ENCODE peak calls at places on chromosomes 3 and 15, in nine cellular contexts. X, O, G, I, J, A, B, D and W are unnamed samples.

GRCh38 chr3:89628856-89629255 is 521.4 kb downstream of the EPHA3 start:
- DNase-seq in G (no peak), D (no peak), J (no peak), B (no peak), I (no peak), A (no peak), X (no peak), O (no peak), W (no peak)

GRCh38 chr15:31342781-31343626 is 16.4 kb downstream of the KLF13 start:
- DNase-seq in X (peak), O (no peak), A (no peak), B (no peak), J (no peak), D (no peak), G (no peak), I (no peak), W (no peak)

GRCh38 chr3:147038456-147038855 is 367.9 kb downstream of the ZIC4 start:
- DNase-seq in O (peak), J (no peak), X (no peak), A (no peak), G (peak), B (no peak), D (no peak), I (no peak), W (no peak)

GRCh38 chr15:98263787-98264186 is 303.3 kb downstream of the ARRDC4 start:
- DNase-seq in B (no peak), D (no peak), G (no peak), I (no peak), A (no peak), O (no peak), J (no peak), X (no peak), W (no peak)

GRCh38 chr3:9912294-9912935 is 4.5 kb upstream of the IL17RC start:
- DNase-seq in B (no peak), O (peak), I (no peak), X (no peak), A (no peak), G (peak), J (no peak), D (no peak), W (peak)

GRCh38 chr3:61561374-61562041 is at the start of gene PTPRG:
- DNase-seq in J (no peak), G (peak), O (peak), A (no peak), D (no peak), X (peak), B (peak), I (peak), W (peak)

GRCh38 chr3:158127250-158128219 is 17.6 kb downstream of the RSRC1 start:
- DNase-seq in I (no peak), D (no peak), X (no peak), A (no peak), G (peak), B (no peak), J (no peak), O (peak), W (peak)

GRCh38 chr3:116512931-116513330 is 67.6 kb upstream of the LSAMP start:
- DNase-seq in G (no peak), A (no peak), X (no peak), O (no peak), J (no peak), B (no peak), I (no peak), D (no peak), W (no peak)

GRCh38 chr3:44109997-44110396 is 131.7 kb upstream of the TOPAZ1 start:
- DNase-seq in J (no peak), O (no peak), A (no peak), D (no peak), X (no peak), G (no peak), B (no peak), I (no peak), W (no peak)

GRCh38 chr3:57079221-57079831 is 18.9 kb downstream of the SPATA12 start:
- DNase-seq in G (peak), B (peak), A (peak), O (no peak), J (no peak), X (peak), I (no peak), D (no peak), W (no peak)

GRCh38 chr3:187085933-187086332 is 53.4 kb downstream of the RPL39L start:
- DNase-seq in A (no peak), I (no peak), D (no peak), O (no peak), B (no peak), X (no peak), G (no peak), J (no peak), W (no peak)

GRCh38 chr15:37490707-37491106 is 390.4 kb upstream of the MEIS2 start:
- DNase-seq in G (no peak), B (no peak), O (no peak), X (no peak), J (no peak), A (no peak), D (no peak), I (no peak), W (no peak)